ENCODE peak calls at places on chromosomes 4 and X, in seven cellular contexts. K is T-helper 2 cell; Y is activated naive CD8-positive, alpha-beta T cell treated with anti-CD3 and anti-CD28 coated beads, Interleukin-2, amount 10 ng/mL, durations not matched to agents 7 days and 5 days; F is T-helper 9 cell; D is CD8-positive, alpha-beta memory T cell; M is NCI-H748 treated with DMSO at 0.1 percent for 48 hours; B is lower leg skin. L is an unnamed sample.

GRCh38 chr4:1788254-1788973 is 4.7 kb upstream of the FGFR3 start:
- DNase-seq in Y (no peak), D (no peak), M (no peak), F (no peak), B (no peak), K (no peak), L (no peak)

GRCh38 chrX:1400731-1401471 is 9.0 kb upstream of the SLC25A6 start:
- DNase-seq in B (no peak), K (no peak), Y (peak; percentile 21), F (no peak), M (no peak), D (no peak), L (no peak)

GRCh38 chrX:3244955-3245354 is 101.5 kb downstream of the MXRA5 start:
- DNase-seq in B (no peak), Y (no peak), M (no peak), K (no peak), F (no peak), D (no peak), L (no peak)

GRCh38 chr4:108762559-108763225 is at the start of gene ETNPPL:
- DNase-seq in K (no peak), D (peak; percentile 32), Y (peak; percentile 58), B (no peak), M (peak; percentile 24), F (no peak), L (no peak)

GRCh38 chrX:150182176-150182575 is 180.9 kb upstream of the MAMLD1 start:
- DNase-seq in M (no peak), Y (no peak), K (no peak), B (no peak), F (no peak), D (no peak), L (no peak)

GRCh38 chrX:115134366-115134765 is 54.8 kb upstream of the RBMXL3 start:
- DNase-seq in B (no peak), M (no peak), F (no peak), K (no peak), Y (no peak), D (no peak), L (no peak)

GRCh38 chrX:65407157-65407626 is 127.4 kb downstream of the LAS1L start:
- DNase-seq in D (no peak), M (no peak), F (no peak), B (no peak), Y (peak; percentile 40), K (no peak), L (no peak)

GRCh38 chrX:9197231-9197630 is 163.3 kb upstream of the FAM9B start:
- DNase-seq in Y (no peak), B (no peak), K (no peak), F (no peak), D (no peak), M (no peak), L (no peak)

GRCh38 chr4:152735302-152735917 is 44.1 kb downstream of the TIGD4 start:
- DNase-seq in F (no peak), D (no peak), B (no peak), Y (no peak), K (no peak), M (peak; percentile 1), L (no peak)

GRCh38 chr4:165502919-165503907 is 124.4 kb downstream of the CPE start:
- DNase-seq in F (no peak), B (no peak), K (no peak), Y (no peak), D (no peak), M (no peak), L (no peak)

GRCh38 chrX:47327902-47328301 is 42.5 kb upstream of the ZNF157 start:
- DNase-seq in K (no peak), Y (no peak), F (no peak), B (no peak), D (no peak), M (no peak), L (no peak)

GRCh38 chrX:21926116-21926515 is 14.4 kb upstream of the SMS start:
- DNase-seq in K (no peak), Y (no peak), B (no peak), F (no peak), D (no peak), M (no peak), L (no peak)

GRCh38 chr4:39963656-39964055 is 14.1 kb downstream of the PDS5A start:
- DNase-seq in B (peak; percentile 54), K (no peak), D (no peak), M (no peak), Y (no peak), F (no peak), L (no peak)

GRCh38 chrX:40151211-40152172 is 53.7 kb upstream of the BCOR start:
- DNase-seq in Y (no peak), K (no peak), B (no peak), M (peak; percentile 51), D (no peak), F (no peak), L (no peak)

GRCh38 chr4:149845643-149846208 is 30.1 kb upstream of the IQCM start:
- DNase-seq in K (no peak), Y (no peak), D (no peak), F (no peak), M (peak; percentile 96), B (no peak), L (no peak)

GRCh38 chr4:98387345-98388017 is 126.3 kb downstream of the RAP1GDS1 start:
- DNase-seq in Y (no peak), F (no peak), B (no peak), D (no peak), K (no peak), M (no peak), L (no peak)

GRCh38 chrX:68438575-68438974 is 5.3 kb upstream of the OPHN1 start:
- DNase-seq in Y (no peak), B (no peak), K (no peak), F (no peak), D (no peak), M (no peak), L (no peak)

GRCh38 chr4:30753316-30753715 is 33.1 kb downstream of the PCDH7 start:
- DNase-seq in M (no peak), B (no peak), D (no peak), K (no peak), Y (no peak), F (no peak), L (no peak)

GRCh38 chr4:10587697-10588096 is 96.9 kb downstream of the CLNK start:
- DNase-seq in D (peak; percentile 13), M (no peak), K (no peak), B (peak; percentile 26), Y (peak; percentile 45), F (no peak), L (no peak)

GRCh38 chrX:82320554-82320953 is 1118.7 kb downstream of the SH3BGRL start:
- DNase-seq in D (no peak), B (no peak), M (no peak), Y (no peak), K (no peak), F (no peak), L (no peak)

GRCh38 chr4:124970011-124970410 is 257.5 kb upstream of the ANKRD50 start:
- DNase-seq in Y (no peak), M (no peak), B (no peak), F (no peak), D (no peak), K (no peak), L (no peak)

GRCh38 chrX:1442724-1443367 is 9.9 kb downstream of the ASMTL start:
- DNase-seq in B (peak; percentile 21), K (no peak), F (no peak), Y (peak; percentile 19), M (no peak), D (no peak), L (no peak)

GRCh38 chrX:67544871-67545771 is 1.3 kb downstream of the AR start:
- DNase-seq in Y (no peak), K (no peak), F (no peak), M (no peak), D (no peak), B (no peak), L (no peak)

GRCh38 chr4:8117278-8117682 is 41.3 kb downstream of the ABLIM2 start:
- DNase-seq in B (no peak), D (no peak), F (no peak), K (no peak), M (no peak), Y (no peak), L (no peak)

GRCh38 chr4:160202802-160203201 is 1099.9 kb downstream of the RAPGEF2 start:
- DNase-seq in M (no peak), Y (no peak), K (no peak), D (no peak), B (no peak), F (no peak), L (no peak)

GRCh38 chr4:20538922-20539321 is 161.3 kb upstream of the PACRGL start:
- DNase-seq in F (no peak), D (no peak), K (no peak), B (no peak), Y (no peak), M (peak; percentile 64), L (no peak)

GRCh38 chr4:159764343-159764952 is 661.6 kb downstream of the RAPGEF2 start:
- DNase-seq in B (no peak), F (no peak), K (no peak), M (peak; percentile 34), D (no peak), Y (no peak), L (no peak)

GRCh38 chr4:109486007-109486406 is 52.4 kb downstream of the SEC24B start:
- DNase-seq in K (no peak), M (no peak), F (no peak), Y (no peak), B (no peak), D (no peak), L (no peak)

GRCh38 chrX:103688949-103689348 is 2.5 kb upstream of the MORF4L2 start:
- DNase-seq in F (no peak), D (peak; percentile 26), B (no peak), M (peak; percentile 9), Y (no peak), K (no peak), L (no peak)

L was measured in AG09319.